ENCODE peak calls at places on chromosomes 6 and 20, in eight cellular contexts. O is HCT116, V is ovary, L is A673, R is HL-60, E is neural progenitor cell, I is brain microvascular endothelial cell, Q is cardiac muscle cell. U is an unnamed sample.

GRCh38 chr20:47748851-47749250 is 36.4 kb downstream of the SULF2 start:
- DNase-seq in O (no peak), V (no peak), Q (no peak), R (peak; percentile 77), I (no peak), L (no peak), E (no peak), U (no peak)

GRCh38 chr6:20933057-20933792 is 399.0 kb downstream of the CDKAL1 start:
- DNase-seq in I (no peak), R (no peak), Q (no peak), L (no peak), V (no peak), O (no peak), E (no peak), U (no peak)

GRCh38 chr20:58950603-58951002 is 30.5 kb upstream of the NELFCD start:
- DNase-seq in Q (no peak), E (no peak), O (no peak), L (no peak), V (no peak), I (no peak), R (no peak), U (no peak)

GRCh38 chr6:79468116-79468515 is 69.1 kb downstream of the LCA5 start:
- DNase-seq in Q (peak; percentile 11), L (no peak), E (no peak), O (no peak), V (no peak), I (peak; percentile 59), R (no peak), U (no peak)

GRCh38 chr6:163902993-163903392 is 488.5 kb downstream of the QKI start:
- DNase-seq in L (no peak), I (no peak), R (no peak), V (no peak), E (no peak), Q (no peak), O (no peak), U (no peak)

GRCh38 chr6:26199057-26199772 is 112.0 kb downstream of the HFE start:
- DNase-seq in L (peak; percentile 94), E (peak; percentile 89), Q (peak; percentile 96), V (peak; percentile 78), O (peak; percentile 95), R (peak; percentile 83), I (peak; percentile 82), U (peak; percentile 93)

GRCh38 chr20:50027611-50028105 is 44.9 kb downstream of the SNAI1 start:
- DNase-seq in Q (peak; percentile 94), L (no peak), E (no peak), O (no peak), R (no peak), I (peak; percentile 81), V (peak; percentile 50), U (peak; percentile 53)

GRCh38 chr6:160253714-160254113 is 4.9 kb downstream of the SLC22A2 start:
- DNase-seq in O (no peak), Q (no peak), E (no peak), L (no peak), I (no peak), V (no peak), R (no peak), U (no peak)

GRCh38 chr6:111162504-111162903 is 75.2 kb downstream of the SLC16A10 start:
- DNase-seq in V (no peak), Q (no peak), R (no peak), I (no peak), O (no peak), L (no peak), E (no peak), U (no peak)

GRCh38 chr6:15945593-15946159 is 183.2 kb upstream of the MYLIP start:
- DNase-seq in V (no peak), O (no peak), L (no peak), I (peak; percentile 17), E (no peak), R (no peak), Q (peak; percentile 62), U (no peak)

GRCh38 chr20:5508044-5508443 is 191.3 kb upstream of the PROKR2 start:
- DNase-seq in L (no peak), I (no peak), E (no peak), R (no peak), Q (no peak), V (no peak), O (no peak), U (no peak)

GRCh38 chr20:52230406-52230805 is 38.8 kb upstream of the ZFP64 start:
- DNase-seq in R (no peak), L (peak; percentile 88), Q (peak; percentile 47), O (no peak), I (peak; percentile 8), E (no peak), V (no peak), U (no peak)

GRCh38 chr6:4647414-4648365 is 128.5 kb upstream of the CDYL start:
- DNase-seq in Q (peak; percentile 87), O (peak; percentile 74), V (peak; percentile 78), L (peak; percentile 89), I (peak; percentile 69), E (peak; percentile 80), R (no peak), U (peak; percentile 53)

GRCh38 chr20:1858859-1859258 is 36.3 kb upstream of the SIRPA start:
- DNase-seq in E (no peak), V (no peak), O (no peak), I (no peak), L (no peak), R (peak; percentile 78), Q (peak; percentile 73), U (no peak)

GRCh38 chr20:25984933-25985332 is 288.3 kb upstream of the ZNF337 start:
- DNase-seq in O (no peak), E (no peak), V (peak; percentile 69), I (no peak), Q (peak; percentile 74), R (no peak), L (peak; percentile 50), U (no peak)

GRCh38 chr6:79704200-79704599 is 73.1 kb downstream of the SH3BGRL2 start:
- DNase-seq in R (no peak), E (no peak), V (no peak), I (no peak), O (no peak), L (no peak), Q (no peak), U (no peak)

GRCh38 chr6:137880633-137881521 is 13.8 kb downstream of the TNFAIP3 start:
- DNase-seq in R (no peak), V (no peak), E (no peak), O (no peak), Q (no peak), I (no peak), L (no peak), U (no peak)

GRCh38 chr6:111989743-111990142 is 64.2 kb upstream of the CCN6 start:
- DNase-seq in E (no peak), Q (no peak), L (no peak), V (no peak), I (no peak), R (no peak), O (no peak), U (no peak)

GRCh38 chr6:82980086-82980485 is 85.6 kb downstream of the UBE3D start:
- DNase-seq in E (no peak), O (no peak), I (no peak), Q (peak; percentile 61), V (no peak), R (no peak), L (peak; percentile 72), U (peak; percentile 62)

GRCh38 chr6:162409986-162410715 is 317.4 kb downstream of the PRKN start:
- DNase-seq in V (no peak), R (no peak), I (no peak), O (no peak), E (peak; percentile 87), L (no peak), Q (no peak), U (no peak)
- H3K4me3 ChIP-seq in V (no peak overlapping the region), R (no peak overlapping the region), I (no peak overlapping the region), O (no peak overlapping the region), E (peak overlapping the region; percentile 35), L (no peak overlapping the region), Q (no peak overlapping the region), U (no peak overlapping the region)

DNA sequence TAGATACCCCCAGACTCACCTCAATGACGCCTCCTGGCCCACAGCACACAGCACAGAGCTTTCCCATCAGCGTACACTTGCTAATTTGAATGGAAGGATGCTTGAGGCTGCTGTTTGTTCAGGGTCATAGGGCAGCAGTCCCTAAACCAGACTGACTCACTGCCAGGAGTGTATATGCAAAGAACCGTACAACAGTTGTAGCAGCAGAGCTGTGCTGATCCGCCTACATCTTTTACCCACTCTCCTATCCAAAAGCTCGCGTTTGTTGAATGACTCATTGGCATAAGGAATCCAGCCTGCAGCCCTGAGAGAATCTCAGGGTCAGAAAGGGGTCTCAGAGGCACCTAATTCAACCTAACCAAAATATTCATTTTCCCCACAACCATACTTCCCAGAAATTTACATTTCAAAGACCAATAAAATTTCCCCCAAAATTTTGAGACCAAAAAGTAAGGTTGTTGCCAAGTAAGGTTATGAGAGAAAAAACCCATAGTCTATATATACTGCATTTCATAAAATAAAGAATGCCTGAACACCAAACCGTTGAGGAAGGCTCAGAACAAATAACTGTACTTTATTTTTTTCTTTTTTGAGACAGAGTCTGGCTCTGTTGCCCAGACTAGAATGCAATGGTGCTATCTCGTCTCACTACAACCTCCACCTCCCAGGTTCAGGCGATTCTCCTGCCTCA is 35.3 kb upstream of the CCND3 start:
- DNase-seq in R (no peak), Q (peak; percentile 67), O (no peak), L (no peak), V (no peak), E (no peak), I (peak; percentile 86), U (peak; percentile 44)
- H3K27ac ChIP-seq in R (no peak overlapping the region), Q (no peak overlapping the region), O (no peak overlapping the region), L (no peak overlapping the region), V (no peak overlapping the region), E (no peak overlapping the region), I (peak overlapping the region; percentile 42), U (no peak overlapping the region)

GRCh38 chr6:113306552-113307145 is 550.5 kb upstream of the MARCKS start:
- DNase-seq in V (peak; percentile 21), I (peak; percentile 9), O (peak; percentile 56), R (peak; percentile 52), E (peak; percentile 75), L (peak; percentile 36), Q (peak; percentile 51), U (no peak)
- H3K4me3 ChIP-seq in V (no peak overlapping the region), I (no peak overlapping the region), O (no peak overlapping the region), R (no peak overlapping the region), E (no peak overlapping the region), L (no peak overlapping the region), Q (no peak overlapping the region), U (no peak overlapping the region)

GRCh38 chr6:2986722-2987196 is 12.9 kb upstream of the NQO2 start:
- DNase-seq in E (no peak), O (no peak), V (no peak), Q (peak; percentile 91), R (no peak), I (peak; percentile 65), L (no peak), U (no peak)
- H3K27ac ChIP-seq in E (no peak overlapping the region), O (peak overlapping the region; percentile 92), V (no peak overlapping the region), Q (no peak overlapping the region), R (no peak overlapping the region), I (peak overlapping the region; percentile 43), L (no peak overlapping the region), U (no peak overlapping the region)